ENCODE peak calls at places on chromosomes 5 and 9, in four cellular contexts. H is activated T-helper 2 cell treated with anti-CD3 and anti-CD28 coated beads, Interferon-gamma antibody, Interleukin-2, Interleukin-4, amounts not matched to agents 10 μg/mL and 5 μg/mL and 100 μg/mL, durations not matched to agents 14 hours and 24 hours and 36 hours; U is NCI-H82; T is AG08395. X is an unnamed sample.

GRCh38 chr5:57219386-57219785 is 45.5 kb downstream of the GPBP1 start:
- DNase-seq in H (no peak), U (no peak), T (no peak), X (no peak)

GRCh38 chr5:124263172-124263571 is 483.3 kb downstream of the ZNF608 start:
- DNase-seq in H (no peak), U (no peak), T (no peak), X (no peak)

GRCh38 chr5:10248378-10249260 is 1.1 kb downstream of the ATPSCKMT start:
- DNase-seq in H (no peak), U (peak; percentile 63), T (no peak), X (no peak)

GRCh38 chr5:35365756-35366155 is 135.5 kb upstream of the PRLR start:
- DNase-seq in H (no peak), U (no peak), T (no peak), X (no peak)

GRCh38 chr9:82781965-82782392 is 281.0 kb downstream of the RASEF start:
- DNase-seq in H (no peak), U (peak; percentile 28), T (no peak), X (no peak)

GRCh38 chr9:94870793-94871558 is 144.5 kb downstream of the AOPEP start:
- DNase-seq in H (peak; percentile 44), U (no peak), T (no peak), X (no peak)

GRCh38 chr9:31314241-31314640 is 1070.2 kb upstream of the ACO1 start:
- DNase-seq in H (no peak), U (no peak), T (no peak), X (no peak)

GRCh38 chr5:21649969-21650368 is 1203.2 kb downstream of the CDH12 start:
- DNase-seq in H (no peak), U (no peak), T (no peak), X (no peak)

GRCh38 chr5:180668835-180669596 is 19.6 kb upstream of the FLT4 start:
- DNase-seq in H (no peak), U (no peak), T (no peak), X (no peak)

GRCh38 chr5:173032730-173033129 is 23.4 kb upstream of the CREBRF start:
- DNase-seq in H (no peak), U (no peak), T (no peak), X (no peak)

GRCh38 chr5:32030686-32031478 is 143.2 kb downstream of the GOLPH3 start:
- DNase-seq in H (no peak), U (no peak), T (no peak), X (no peak)

GRCh38 chr5:179724163-179724562 is 8.5 kb upstream of the MAML1 start:
- DNase-seq in H (no peak), U (no peak), T (no peak), X (no peak)

GRCh38 chr9:2838356-2838983 is 5.4 kb downstream of the PUM3 start:
- DNase-seq in H (no peak), U (no peak), T (no peak), X (no peak)

GRCh38 chr9:33236571-33236970 is 3.4 kb upstream of the SPINK4 start:
- DNase-seq in H (no peak), U (no peak), T (no peak), X (no peak)

GRCh38 chr5:14936588-14936987 is 65.0 kb upstream of the ANKH start:
- DNase-seq in H (no peak), U (no peak), T (no peak), X (no peak)

GRCh38 chr5:179373961-179374505 is 28.8 kb upstream of the ADAMTS2 start:
- DNase-seq in H (no peak), U (no peak), T (no peak), X (no peak)

GRCh38 chr9:133100518-133101355 is 20.3 kb downstream of the RALGDS start:
- DNase-seq in H (no peak), U (no peak), T (no peak), X (no peak)

GRCh38 chr9:81613002-81613750 is 76.2 kb downstream of the TLE1 start:
- DNase-seq in H (no peak), U (no peak), T (peak; percentile 61), X (no peak)

GRCh38 chr9:27671591-27671990 is 98.3 kb upstream of the C9orf72 start:
- DNase-seq in H (no peak), U (peak; percentile 67), T (no peak), X (no peak)

GRCh38 chr5:133285583-133286021 is 233.8 kb downstream of the HSPA4 start:
- DNase-seq in H (no peak), U (no peak), T (peak; percentile 37), X (no peak)

GRCh38 chr5:115374057-115374775 is 77.8 kb upstream of the CCDC112 start:
- DNase-seq in H (no peak), U (no peak), T (no peak), X (no peak)

GRCh38 chr9:108834959-108835696 is 20.7 kb downstream of the ACTL7B start:
- DNase-seq in H (no peak), U (no peak), T (no peak), X (no peak)

GRCh38 chr5:34415559-34416198 is 240.4 kb upstream of the RAI14 start:
- DNase-seq in H (no peak), U (no peak), T (peak; percentile 35), X (no peak)

GRCh38 chr5:146499680-146500079 is 16.3 kb downstream of the GPR151 start:
- DNase-seq in H (no peak), U (no peak), T (no peak), X (no peak)

GRCh38 chr9:81557957-81558791 is 131.2 kb downstream of the TLE1 start:
- DNase-seq in H (no peak), U (peak; percentile 87), T (peak; percentile 55), X (no peak)

GRCh38 chr5:149113669-149114068 is 27.6 kb upstream of the ABLIM3 start:
- DNase-seq in H (no peak), U (no peak), T (peak; percentile 19), X (no peak)

GRCh38 chr9:91416086-91416712 is 7.4 kb downstream of the NFIL3 start:
- DNase-seq in H (no peak), U (peak; percentile 5), T (no peak), X (no peak)

GRCh38 chr5:171667341-171668096 is 118.1 kb upstream of the SMIM23 start:
- DNase-seq in H (no peak), U (no peak), T (peak; percentile 50), X (no peak)

GRCh38 chr5:160846642-160847041 is 5.4 kb downstream of the ATP10B start:
- DNase-seq in H (no peak), U (no peak), T (no peak), X (no peak)

GRCh38 chr9:14155237-14155636 is 158.7 kb downstream of the NFIB start:
- DNase-seq in H (no peak), U (no peak), T (no peak), X (no peak)

GRCh38 chr9:78927099-78927940 is 630.4 kb downstream of the PSAT1 start:
- DNase-seq in H (no peak), U (no peak), T (no peak), X (no peak)

GRCh38 chr5:116305899-116306298 is 221.1 kb downstream of the COMMD10 start:
- DNase-seq in H (no peak), U (no peak), T (no peak), X (no peak)

GRCh38 chr9:133286523-133286922 is 11.5 kb upstream of the ABO start:
- DNase-seq in H (no peak), U (no peak), T (no peak), X (no peak)

X was measured in GM12891.